ENCODE peak calls at places on chromosomes 13 and 19, in nine cellular contexts. L is NCI-H2081, J is fibroblast of pulmonary artery, Z is caudate nucleus, E is fibroblast of mammary gland, I is endothelial cell, H is fibroblast of lung, K is thoracic aorta, T is GM03348. Y is an unnamed sample.

GRCh38 chr13:101150998-101151397 is 265.3 kb downstream of the NALCN start:
- DNase-seq in L (no peak), T (peak; percentile 57), H (peak; percentile 34), Z (no peak), J (peak; percentile 12), E (peak; percentile 26), K (no peak), I (no peak), Y (no peak)

GRCh38 chr19:52748336-52748950 is 13.6 kb upstream of the ZNF611 start:
- DNase-seq in J (peak; percentile 61), I (peak; percentile 7), E (peak; percentile 47), Z (no peak), H (peak; percentile 39), K (no peak), T (peak; percentile 52), L (peak; percentile 8), Y (no peak)

GRCh38 chr13:29978211-29978610 is 127.8 kb upstream of the UBL3 start:
- DNase-seq in T (peak; percentile 35), L (no peak), I (no peak), E (peak; percentile 65), K (no peak), J (peak; percentile 17), Z (no peak), H (no peak), Y (no peak)

GRCh38 chr19:45547965-45548609 is 36.5 kb downstream of the OPA3 start:
- DNase-seq in L (peak; percentile 5), I (no peak), Z (no peak), E (peak; percentile 58), J (peak; percentile 49), T (peak; percentile 61), H (peak; percentile 19), K (no peak), Y (no peak)

GRCh38 chr19:51339687-51340656 is 2.0 kb downstream of the VSIG10L start:
- DNase-seq in T (peak; percentile 100), K (peak; percentile 99), H (peak; percentile 94), Z (peak; percentile 91), L (no peak), J (peak; percentile 98), I (peak; percentile 99), E (peak; percentile 93), Y (peak; percentile 89)

GRCh38 chr19:35347171-35347929 is at the start of gene FFAR1:
- DNase-seq in T (no peak), Z (no peak), K (no peak), H (no peak), L (no peak), E (no peak), J (no peak), I (no peak), Y (peak; percentile 64)

GRCh38 chr13:110306340-110306959 is 507 bp downstream of the COL4A1 start:
- DNase-seq in K (no peak), T (peak; percentile 38), Z (no peak), H (peak; percentile 57), J (peak; percentile 68), L (no peak), I (no peak), E (peak; percentile 51), Y (no peak)

GRCh38 chr19:947707-948533 is 22.1 kb downstream of the ARID3A start:
- DNase-seq in K (no peak), T (no peak), I (no peak), E (no peak), Z (no peak), H (no peak), L (no peak), J (no peak), Y (peak; percentile 84)

GRCh38 chr19:1622541-1622940 is 17.3 kb upstream of the UQCR11 start:
- DNase-seq in E (no peak), L (no peak), T (no peak), J (no peak), K (no peak), H (no peak), Z (no peak), I (no peak), Y (no peak)

GRCh38 chr19:45455707-45456499 is 11.9 kb upstream of the FOSB start:
- DNase-seq in H (peak; percentile 100), L (peak; percentile 49), J (peak; percentile 99), T (peak; percentile 95), K (peak; percentile 92), I (peak; percentile 56), Z (no peak), E (peak; percentile 98), Y (peak; percentile 69)

GRCh38 chr13:36736119-36736726 is 62.4 kb downstream of the SERTM1 start:
- DNase-seq in T (peak; percentile 69), H (peak; percentile 55), K (no peak), I (peak; percentile 58), E (peak; percentile 67), L (peak; percentile 57), J (peak; percentile 83), Z (peak; percentile 1), Y (no peak)

GRCh38 chr19:719081-719512 is 10.4 kb downstream of the PALM start:
- DNase-seq in J (peak; percentile 52), H (no peak), K (no peak), T (peak; percentile 82), I (no peak), L (no peak), Z (peak; percentile 67), E (peak; percentile 37), Y (no peak)

GRCh38 chr19:6220385-6221191 is 59.2 kb downstream of the MLLT1 start:
- DNase-seq in L (no peak), I (no peak), Z (no peak), H (no peak), K (no peak), J (peak; percentile 74), T (peak; percentile 89), E (peak; percentile 71), Y (no peak)

GRCh38 chr13:78239681-78240080 is 321.1 kb upstream of the EDNRB start:
- DNase-seq in E (no peak), K (no peak), Z (no peak), H (peak; percentile 23), I (no peak), L (no peak), J (no peak), T (peak; percentile 3), Y (no peak)

GRCh38 chr19:40411958-40412499 is 1.1 kb downstream of the PRX start:
- DNase-seq in I (no peak), Z (no peak), E (no peak), K (no peak), H (no peak), L (no peak), J (no peak), T (no peak), Y (no peak)

GRCh38 chr13:98409281-98409680 is 167.6 kb downstream of the STK24 start:
- DNase-seq in L (no peak), Z (no peak), I (no peak), H (no peak), J (no peak), K (no peak), E (no peak), T (no peak), Y (no peak)

GRCh38 chr19:46759817-46760333 is 13.6 kb upstream of the STRN4 start:
- DNase-seq in L (no peak), I (no peak), K (no peak), H (peak; percentile 84), Z (no peak), T (peak; percentile 92), J (peak; percentile 75), E (peak; percentile 99), Y (no peak)

GRCh38 chr19:4474504-4475136 is 2.5 kb downstream of the HDGFL2 start:
- DNase-seq in E (peak; percentile 55), L (peak; percentile 84), H (peak; percentile 72), K (no peak), I (peak; percentile 66), J (peak; percentile 67), T (peak; percentile 81), Z (peak; percentile 53), Y (no peak)

GRCh38 chr19:35559281-35559659 is 4.2 kb downstream of the ATP4A start:
- DNase-seq in L (no peak), H (no peak), E (no peak), T (no peak), J (no peak), Z (no peak), K (no peak), I (no peak), Y (peak; percentile 34)

Y was measured in activated B cell treated with CpG ODN at 0.5 μM for 24 hours.